ENCODE peak calls at places on chromosome X, in four cellular contexts. One of them, this sample, is unnamed.

GRCh38 chrX:107054978-107055377 is 55.0 kb upstream of the MORC4 start:
- DNase-seq in activated CD4-positive, alpha-beta T cell treated with anti-CD3 and anti-CD28 coated beads, Interleukin-2, amount 10 ng/mL, durations not matched to agents 7 days and 5 days: no peak
- DNase-seq in left cardiac atrium: no peak
- DNase-seq in GM23248: no peak
- DNase-seq in this sample: no peak

GRCh38 chrX:9291666-9292065 is 173.2 kb upstream of the TBL1X start:
- DNase-seq in activated CD4-positive, alpha-beta T cell treated with anti-CD3 and anti-CD28 coated beads, Interleukin-2, amount 10 ng/mL, durations not matched to agents 7 days and 5 days: no peak
- DNase-seq in left cardiac atrium: no peak
- DNase-seq in GM23248: no peak
- DNase-seq in this sample: peak; percentile 14

GRCh38 chrX:113929004-113929403 is 654.9 kb upstream of the HTR2C start:
- DNase-seq in activated CD4-positive, alpha-beta T cell treated with anti-CD3 and anti-CD28 coated beads, Interleukin-2, amount 10 ng/mL, durations not matched to agents 7 days and 5 days: no peak
- DNase-seq in left cardiac atrium: no peak
- DNase-seq in GM23248: peak; percentile 32
- DNase-seq in this sample: peak; percentile 37

GRCh38 chrX:122154019-122154418 is 1030.1 kb upstream of the GRIA3 start:
- DNase-seq in activated CD4-positive, alpha-beta T cell treated with anti-CD3 and anti-CD28 coated beads, Interleukin-2, amount 10 ng/mL, durations not matched to agents 7 days and 5 days: no peak
- DNase-seq in left cardiac atrium: no peak
- DNase-seq in GM23248: no peak
- DNase-seq in this sample: no peak

GRCh38 chrX:24243692-24244091 is 70.2 kb downstream of the SUPT20HL2 start:
- DNase-seq in activated CD4-positive, alpha-beta T cell treated with anti-CD3 and anti-CD28 coated beads, Interleukin-2, amount 10 ng/mL, durations not matched to agents 7 days and 5 days: no peak
- DNase-seq in left cardiac atrium: no peak
- DNase-seq in GM23248: peak; percentile 72
- DNase-seq in this sample: no peak

GRCh38 chrX:13685126-13685763 is 3.7 kb upstream of the RAB9A start:
- DNase-seq in activated CD4-positive, alpha-beta T cell treated with anti-CD3 and anti-CD28 coated beads, Interleukin-2, amount 10 ng/mL, durations not matched to agents 7 days and 5 days: no peak
- DNase-seq in left cardiac atrium: no peak
- DNase-seq in GM23248: peak; percentile 66
- DNase-seq in this sample: no peak

GRCh38 chrX:47215291-47215900 is 3.1 kb upstream of the CDK16 start:
- DNase-seq in activated CD4-positive, alpha-beta T cell treated with anti-CD3 and anti-CD28 coated beads, Interleukin-2, amount 10 ng/mL, durations not matched to agents 7 days and 5 days: no peak
- DNase-seq in left cardiac atrium: peak; percentile 14
- DNase-seq in GM23248: no peak
- DNase-seq in this sample: no peak

GRCh38 chrX:57900961-57901360 is 9.3 kb downstream of the ZXDA start:
- DNase-seq in activated CD4-positive, alpha-beta T cell treated with anti-CD3 and anti-CD28 coated beads, Interleukin-2, amount 10 ng/mL, durations not matched to agents 7 days and 5 days: no peak
- DNase-seq in left cardiac atrium: no peak
- DNase-seq in GM23248: peak; percentile 69
- DNase-seq in this sample: no peak